ENCODE peak calls at places on chromosome 5, in four cellular contexts. One of them, this sample, is unnamed.

GRCh38 chr5:10661401-10661800 is 97.5 kb downstream of the ANKRD33B start:
- DNase-seq in AG09309: no peak
- DNase-seq in GM10248: no peak
- DNase-seq in PC-9: no peak
- DNase-seq in this sample: no peak

GRCh38 chr5:170441385-170441784 is 52.2 kb upstream of the KCNMB1 start:
- DNase-seq in AG09309: no peak
- DNase-seq in GM10248: no peak
- DNase-seq in PC-9: no peak
- DNase-seq in this sample: no peak

GRCh38 chr5:45639038-45639437 is 57.1 kb downstream of the HCN1 start:
- DNase-seq in AG09309: no peak
- DNase-seq in GM10248: no peak
- DNase-seq in PC-9: no peak
- DNase-seq in this sample: no peak

GRCh38 chr5:34480810-34481528 is 175.2 kb upstream of the RAI14 start:
- DNase-seq in AG09309: no peak
- DNase-seq in GM10248: no peak
- DNase-seq in PC-9: no peak
- DNase-seq in this sample: no peak

GRCh38 chr5:108818613-108819272 is 71.0 kb downstream of the FER start:
- DNase-seq in AG09309: peak
- DNase-seq in GM10248: peak
- DNase-seq in PC-9: no peak
- DNase-seq in this sample: no peak

GRCh38 chr5:122836947-122837346 is 8.5 kb upstream of the SNX24 start:
- DNase-seq in AG09309: no peak
- DNase-seq in GM10248: no peak
- DNase-seq in PC-9: no peak
- DNase-seq in this sample: no peak

GRCh38 chr5:15645376-15645775 is 145.4 kb downstream of the FBXL7 start:
- DNase-seq in AG09309: no peak
- DNase-seq in GM10248: no peak
- DNase-seq in PC-9: no peak
- DNase-seq in this sample: no peak

GRCh38 chr5:12947379-12947778 is 997.1 kb downstream of the DNAH5 start:
- DNase-seq in AG09309: no peak
- DNase-seq in GM10248: no peak
- DNase-seq in PC-9: no peak
- DNase-seq in this sample: no peak

GRCh38 chr5:120516799-120517198 is 52.7 kb downstream of the PRR16 start:
- DNase-seq in AG09309: no peak
- DNase-seq in GM10248: no peak
- DNase-seq in PC-9: no peak
- DNase-seq in this sample: no peak

GRCh38 chr5:174837919-174838902 is 113.8 kb downstream of the MSX2 start:
- DNase-seq in AG09309: peak
- DNase-seq in GM10248: no peak
- DNase-seq in PC-9: no peak
- DNase-seq in this sample: no peak

GRCh38 chr5:142598338-142598700 is 87.6 kb downstream of the FGF1 start:
- DNase-seq in AG09309: no peak
- DNase-seq in GM10248: no peak
- DNase-seq in PC-9: no peak
- DNase-seq in this sample: no peak

GRCh38 chr5:127068771-127069330 is 4.5 kb downstream of the C5orf63 start:
- DNase-seq in AG09309: no peak
- DNase-seq in GM10248: no peak
- DNase-seq in PC-9: no peak
- DNase-seq in this sample: no peak

GRCh38 chr5:159345861-159346260 is 15.6 kb upstream of the IL12B start:
- DNase-seq in AG09309: no peak
- DNase-seq in GM10248: no peak
- DNase-seq in PC-9: no peak
- DNase-seq in this sample: no peak

GRCh38 chr5:138210985-138211384 is 2.1 kb downstream of the CDC23 start:
- DNase-seq in AG09309: no peak
- DNase-seq in GM10248: no peak
- DNase-seq in PC-9: no peak
- DNase-seq in this sample: no peak

GRCh38 chr5:171318026-171318425 is 9.0 kb downstream of the TLX3 start:
- DNase-seq in AG09309: no peak
- DNase-seq in GM10248: no peak
- DNase-seq in PC-9: no peak
- DNase-seq in this sample: no peak

GRCh38 chr5:10701567-10702039 is 59.4 kb downstream of the DAP start:
- DNase-seq in AG09309: no peak
- DNase-seq in GM10248: no peak
- DNase-seq in PC-9: peak
- DNase-seq in this sample: no peak

GRCh38 chr5:150438873-150439546 is 10.5 kb downstream of the RPS14 start:
- DNase-seq in AG09309: no peak
- DNase-seq in GM10248: no peak
- DNase-seq in PC-9: peak
- DNase-seq in this sample: no peak

GRCh38 chr5:59831341-59831989 is 62.1 kb downstream of the PDE4D start:
- DNase-seq in AG09309: no peak
- DNase-seq in GM10248: no peak
- DNase-seq in PC-9: peak
- DNase-seq in this sample: no peak

GRCh38 chr5:152105085-152105484 is 180.4 kb upstream of the GLRA1 start:
- DNase-seq in AG09309: no peak
- DNase-seq in GM10248: no peak
- DNase-seq in PC-9: no peak
- DNase-seq in this sample: no peak

GRCh38 chr5:18961234-18961633 is 1026.8 kb downstream of the CDH18 start:
- DNase-seq in AG09309: no peak
- DNase-seq in GM10248: no peak
- DNase-seq in PC-9: no peak
- DNase-seq in this sample: no peak

GRCh38 chr5:150642991-150643710 is 2.7 kb downstream of the SYNPO start:
- DNase-seq in AG09309: no peak
- DNase-seq in GM10248: no peak
- DNase-seq in PC-9: no peak
- DNase-seq in this sample: no peak

GRCh38 chr5:95988094-95988493 is 26.4 kb upstream of the ELL2 start:
- DNase-seq in AG09309: no peak
- DNase-seq in GM10248: no peak
- DNase-seq in PC-9: no peak
- DNase-seq in this sample: no peak

GRCh38 chr5:158979749-158980521 is 119.8 kb downstream of the EBF1 start:
- DNase-seq in AG09309: no peak
- DNase-seq in GM10248: no peak
- DNase-seq in PC-9: no peak
- DNase-seq in this sample: no peak

GRCh38 chr5:42825422-42826148 is 13.9 kb upstream of the SELENOP start:
- DNase-seq in AG09309: no peak
- DNase-seq in GM10248: no peak
- DNase-seq in PC-9: no peak
- DNase-seq in this sample: no peak

GRCh38 chr5:98307811-98308210 is 465.7 kb upstream of the RGMB start:
- DNase-seq in AG09309: no peak
- DNase-seq in GM10248: no peak
- DNase-seq in PC-9: peak
- DNase-seq in this sample: no peak

GRCh38 chr5:137292461-137293025 is 206.6 kb downstream of the SPOCK1 start:
- DNase-seq in AG09309: no peak
- DNase-seq in GM10248: no peak
- DNase-seq in PC-9: no peak
- DNase-seq in this sample: no peak

GRCh38 chr5:139369181-139369580 is 13.9 kb downstream of the SLC23A1 start:
- DNase-seq in AG09309: no peak
- DNase-seq in GM10248: no peak
- DNase-seq in PC-9: no peak
- DNase-seq in this sample: no peak

GRCh38 chr5:137498736-137499505 is at the start of gene SPOCK1:
- DNase-seq in AG09309: peak
- DNase-seq in GM10248: peak
- DNase-seq in PC-9: peak
- DNase-seq in this sample: peak

GRCh38 chr5:41510176-41510831 is at the start of gene PLCXD3:
- DNase-seq in AG09309: no peak
- DNase-seq in GM10248: no peak
- DNase-seq in PC-9: peak
- DNase-seq in this sample: peak

GRCh38 chr5:55303238-55303690 is 4.2 kb downstream of the DHX29 start:
- DNase-seq in AG09309: peak
- DNase-seq in GM10248: no peak
- DNase-seq in PC-9: peak
- DNase-seq in this sample: no peak

GRCh38 chr5:76030343-76030742 is 52.8 kb upstream of the SV2C start:
- DNase-seq in AG09309: no peak
- DNase-seq in GM10248: no peak
- DNase-seq in PC-9: no peak
- DNase-seq in this sample: no peak

GRCh38 chr5:122999947-123000563 is 36.5 kb downstream of the PPIC start:
- DNase-seq in AG09309: no peak
- DNase-seq in GM10248: peak
- DNase-seq in PC-9: no peak
- DNase-seq in this sample: no peak

GRCh38 chr5:6261668-6262067 is 116.7 kb downstream of the MED10 start:
- DNase-seq in AG09309: no peak
- DNase-seq in GM10248: no peak
- DNase-seq in PC-9: no peak
- DNase-seq in this sample: no peak

GRCh38 chr5:158212915-158213314 is 354.0 kb upstream of the CLINT1 start:
- DNase-seq in AG09309: no peak
- DNase-seq in GM10248: no peak
- DNase-seq in PC-9: no peak
- DNase-seq in this sample: no peak

GRCh38 chr5:135315394-135315793 is 83.6 kb downstream of the MACROH2A1 start:
- DNase-seq in AG09309: no peak
- DNase-seq in GM10248: no peak
- DNase-seq in PC-9: no peak
- DNase-seq in this sample: no peak

DNA sequence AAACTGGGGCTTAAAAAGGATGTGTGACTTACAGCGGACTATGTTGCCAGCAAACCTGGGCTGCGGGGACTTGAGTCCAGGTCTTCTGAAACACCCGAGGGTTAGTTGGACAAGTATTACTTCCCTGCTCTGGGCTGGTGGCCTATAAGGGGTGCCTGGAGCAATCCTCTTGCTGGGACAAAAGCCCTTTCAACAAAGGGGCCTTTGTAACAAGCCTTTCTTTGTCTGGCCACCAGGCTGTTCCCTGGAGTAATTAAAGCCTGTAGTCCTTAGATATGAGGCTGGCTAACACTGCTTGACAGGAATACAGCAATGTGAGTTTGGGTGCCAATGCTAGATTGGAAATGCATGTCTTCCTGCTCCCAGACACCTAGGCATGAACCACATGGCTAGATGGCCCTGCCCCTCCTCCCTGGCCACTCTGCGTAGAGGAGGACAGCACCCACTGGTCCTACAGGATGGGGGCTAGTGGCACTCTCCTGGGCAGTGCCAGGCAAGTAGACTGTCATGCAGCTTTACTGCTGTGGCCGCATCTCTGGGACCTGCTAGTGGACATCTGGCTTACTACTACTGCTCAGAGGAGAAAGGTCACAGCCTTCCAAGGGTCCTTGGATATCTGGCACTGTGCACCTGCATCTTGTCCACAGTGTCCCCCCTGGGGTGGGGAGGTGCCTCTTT is 343.1 kb downstream of the ZSWIM6 start:
- DNase-seq in AG09309: no peak
- DNase-seq in GM10248: no peak
- DNase-seq in PC-9: no peak
- DNase-seq in this sample: no peak
- TF ChIP-seq CTCF in AG09309: peak
- TF ChIP-seq CTCF in GM10248: no peak
- TF ChIP-seq CTCF in PC-9: no peak
- TF ChIP-seq CTCF in this sample: no peak

GRCh38 chr5:88825782-88826110 is 57.2 kb downstream of the MEF2C start:
- DNase-seq in AG09309: no peak
- DNase-seq in GM10248: no peak
- DNase-seq in PC-9: no peak
- DNase-seq in this sample: no peak
- TF ChIP-seq CTCF in AG09309: no peak
- TF ChIP-seq CTCF in GM10248: no peak
- TF ChIP-seq CTCF in PC-9: no peak
- TF ChIP-seq CTCF in this sample: no peak

GRCh38 chr5:160792732-160793454 is 59.1 kb downstream of the ATP10B start:
- DNase-seq in AG09309: no peak
- DNase-seq in GM10248: no peak
- DNase-seq in PC-9: no peak
- DNase-seq in this sample: no peak

GRCh38 chr5:160789219-160789820 is 62.7 kb downstream of the ATP10B start:
- DNase-seq in AG09309: no peak
- DNase-seq in GM10248: no peak
- DNase-seq in PC-9: no peak
- DNase-seq in this sample: no peak

GRCh38 chr5:160792281-160792680 is 59.7 kb downstream of the ATP10B start:
- DNase-seq in AG09309: no peak
- DNase-seq in GM10248: no peak
- DNase-seq in PC-9: no peak
- DNase-seq in this sample: no peak

GRCh38 chr5:160787247-160787646 is 64.8 kb downstream of the ATP10B start:
- DNase-seq in AG09309: no peak
- DNase-seq in GM10248: no peak
- DNase-seq in PC-9: peak
- DNase-seq in this sample: no peak
- TF ChIP-seq CTCF in AG09309: peak
- TF ChIP-seq CTCF in GM10248: peak
- TF ChIP-seq CTCF in PC-9: peak
- TF ChIP-seq CTCF in this sample: peak

DNA sequence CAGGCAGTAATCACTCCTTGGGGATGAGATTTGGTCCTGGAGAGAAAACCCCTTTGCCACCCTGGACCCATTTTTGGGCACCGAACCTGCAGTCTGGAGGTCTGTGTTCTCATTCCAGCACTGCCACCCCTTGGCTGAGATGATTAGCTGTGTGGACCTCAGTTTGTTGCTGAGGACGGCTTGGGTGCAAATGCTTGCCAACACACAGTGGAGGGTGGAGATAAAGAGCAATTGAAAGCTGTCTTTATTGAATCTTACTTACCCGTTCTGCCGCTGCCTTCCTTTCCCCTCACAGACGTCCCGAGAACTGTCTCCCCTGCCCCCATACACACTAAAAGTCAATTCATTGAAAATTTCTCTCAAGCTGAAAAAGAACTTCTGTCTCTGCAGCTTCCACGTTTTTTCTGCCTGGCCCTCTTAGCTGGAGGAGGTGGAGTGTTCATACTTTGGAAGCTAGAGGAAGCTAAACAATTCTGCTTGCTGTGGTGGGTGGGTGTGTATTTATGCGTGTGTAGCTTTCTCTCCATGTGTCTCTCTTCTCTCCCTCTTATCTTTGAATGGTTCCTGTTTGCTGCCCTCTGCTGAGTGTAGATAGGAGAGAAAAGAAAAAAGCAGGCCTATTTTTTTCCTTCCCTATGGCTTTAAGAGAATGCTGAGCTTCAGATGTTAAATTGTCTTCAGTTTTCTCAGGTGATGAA is 6.6 kb downstream of the GALNT10 start:
- DNase-seq in AG09309: no peak
- DNase-seq in GM10248: no peak
- DNase-seq in PC-9: no peak
- DNase-seq in this sample: no peak
- TF ChIP-seq CTCF in AG09309: peak
- TF ChIP-seq CTCF in GM10248: peak
- TF ChIP-seq CTCF in PC-9: peak
- TF ChIP-seq CTCF in this sample: peak